ENCODE peak calls at places on chromosomes 2 and 18, in four cellular contexts. F, O, D and U are unnamed samples.

GRCh38 chr18:63111549-63112402 is 207.8 kb downstream of the BCL2 start:
- DNase-seq in F (no peak), O (no peak), D (no peak), U (peak; percentile 66)

GRCh38 chr2:21754164-21754788 is 630.5 kb downstream of the TDRD15 start:
- DNase-seq in D (no peak), F (no peak), O (peak; percentile 37), U (no peak)

GRCh38 chr2:63050916-63051794 is 525 bp downstream of the OTX1 start:
- DNase-seq in O (no peak), D (no peak), F (peak; percentile 11), U (peak; percentile 87)

GRCh38 chr2:119283873-119284331 is 60.3 kb downstream of the STEAP3 start:
- DNase-seq in F (peak; percentile 91), D (peak; percentile 82), O (peak; percentile 65), U (peak; percentile 96)

GRCh38 chr2:88258208-88258607 is 88.1 kb downstream of the THNSL2 start:
- DNase-seq in D (no peak), F (no peak), O (no peak), U (no peak)

GRCh38 chr2:175855794-175856453 is 146.1 kb downstream of the LNPK start:
- DNase-seq in D (peak; percentile 34), F (peak; percentile 39), O (peak; percentile 40), U (peak; percentile 55)

GRCh38 chr2:182283512-182283911 is 143.3 kb downstream of the PDE1A start:
- DNase-seq in O (no peak), F (no peak), D (no peak), U (no peak)

GRCh38 chr2:55165567-55165966 is 66.5 kb downstream of the CLHC1 start:
- DNase-seq in D (peak; percentile 43), F (no peak), O (peak; percentile 56), U (peak; percentile 78)

GRCh38 chr2:240449764-240450531 is 14.5 kb downstream of the GPC1 start:
- DNase-seq in F (no peak), D (peak; percentile 59), O (no peak), U (peak; percentile 91)

GRCh38 chr2:172253190-172254052 is 150.7 kb upstream of the DLX2 start:
- DNase-seq in O (peak; percentile 100), D (peak; percentile 99), F (peak; percentile 98), U (peak; percentile 95)

GRCh38 chr2:134674687-134675086 is 44.1 kb downstream of the TMEM163 start:
- DNase-seq in F (no peak), D (no peak), O (no peak), U (no peak)

GRCh38 chr2:17476820-17477219 is 41.4 kb downstream of the RAD51AP2 start:
- DNase-seq in F (no peak), O (no peak), D (no peak), U (no peak)

GRCh38 chr2:47867205-47867604 is 39.1 kb downstream of the FBXO11 start:
- DNase-seq in F (peak; percentile 76), D (no peak), O (peak; percentile 76), U (peak; percentile 65)

GRCh38 chr18:6843308-6843707 is 113.8 kb downstream of the ARHGAP28 start:
- DNase-seq in D (no peak), O (no peak), F (no peak), U (no peak)

GRCh38 chr18:59056706-59057492 is 82.8 kb upstream of the SEC11C start:
- DNase-seq in O (peak; percentile 73), D (peak; percentile 62), F (peak; percentile 77), U (peak; percentile 82)

GRCh38 chr2:88765154-88765948 is 73.9 kb downstream of the RPIA start:
- DNase-seq in O (peak; percentile 6), D (no peak), F (no peak), U (peak; percentile 19)

GRCh38 chr2:219350215-219350937 is 17.8 kb upstream of the RESP18 start:
- DNase-seq in O (peak; percentile 33), F (no peak), D (no peak), U (peak; percentile 79)

GRCh38 chr2:240125749-240126148 is 10.4 kb downstream of the COPS9 start:
- DNase-seq in F (no peak), D (no peak), O (no peak), U (no peak)

GRCh38 chr18:73201940-73202339 is 334.2 kb upstream of the NETO1 start:
- DNase-seq in D (no peak), F (peak; percentile 79), O (no peak), U (no peak)

DNA sequence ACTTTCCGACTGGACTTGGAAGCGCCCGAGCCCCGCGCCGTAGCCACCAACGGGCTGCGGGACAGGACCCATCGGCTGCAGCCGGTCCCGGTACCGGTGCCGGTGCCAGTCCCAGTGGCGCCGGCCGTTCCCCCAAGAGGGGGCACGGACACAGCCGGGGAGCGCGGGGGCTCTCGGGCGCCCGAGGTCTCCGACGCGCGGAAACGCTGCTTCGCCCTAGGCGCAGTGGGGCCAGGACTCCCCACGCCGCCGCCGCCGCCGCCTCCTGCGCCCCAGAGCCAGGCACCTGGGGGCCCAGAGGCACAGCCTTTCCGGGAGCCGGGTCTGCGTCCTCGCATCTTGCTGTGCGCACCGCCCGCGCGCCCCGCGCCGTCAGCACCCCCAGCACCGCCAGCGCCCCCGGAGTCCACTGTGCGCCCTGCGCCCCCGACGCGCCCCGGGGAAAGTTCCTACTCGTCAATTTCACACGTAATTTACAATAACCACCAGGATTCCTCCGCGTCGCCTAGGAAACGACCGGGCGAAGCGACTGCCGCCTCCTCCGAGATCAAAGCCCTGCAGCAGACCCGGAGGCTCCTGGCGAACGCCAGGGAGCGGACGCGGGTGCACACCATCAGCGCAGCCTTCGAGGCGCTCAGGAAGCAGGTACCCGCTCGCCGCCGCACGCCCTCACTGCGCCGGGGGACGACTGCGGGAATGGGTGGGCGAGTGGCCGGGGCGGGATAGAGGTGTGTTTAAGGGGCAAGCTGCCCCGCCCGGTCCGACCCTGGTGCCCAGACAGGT is 713 bp downstream of the ATOH8 start:
- DNase-seq in O (peak; percentile 54), F (no peak), D (no peak), U (peak; percentile 94)
- H2AFZ ChIP-seq in O (no peak overlapping the region), F (peak overlapping the region; percentile 77), D (peak overlapping the region; percentile 62), U (no peak overlapping the region)

GRCh38 chr2:227447606-227448005 is 24.4 kb upstream of the AGFG1 start:
- DNase-seq in O (peak; percentile 37), F (peak; percentile 10), D (no peak), U (no peak)

GRCh38 chr2:227451655-227451992 is 20.3 kb upstream of the AGFG1 start:
- DNase-seq in F (no peak), O (no peak), D (no peak), U (no peak)

GRCh38 chr2:227450921-227451654 is 20.9 kb upstream of the AGFG1 start:
- DNase-seq in F (no peak), O (no peak), D (no peak), U (no peak)

GRCh38 chr2:227453810-227454209 is 18.1 kb upstream of the AGFG1 start:
- DNase-seq in F (no peak), O (no peak), D (no peak), U (no peak)

GRCh38 chr2:227450196-227450851 is 21.6 kb upstream of the AGFG1 start:
- DNase-seq in D (no peak), O (no peak), F (no peak), U (no peak)
- H3K4me3 ChIP-seq in D (no peak overlapping the region), O (no peak overlapping the region), F (no peak overlapping the region), U (no peak overlapping the region)

GRCh38 chr18:2880473-2880872 is 33.7 kb downstream of the EMILIN2 start:
- DNase-seq in D (no peak), O (no peak), F (no peak), U (no peak)

GRCh38 chr18:2881490-2882195 is 34.8 kb downstream of the EMILIN2 start:
- DNase-seq in D (no peak), O (peak; percentile 86), F (no peak), U (peak; percentile 46)

GRCh38 chr18:2883137-2883671 is 36.4 kb downstream of the EMILIN2 start:
- DNase-seq in O (no peak), D (no peak), F (no peak), U (peak; percentile 44)

GRCh38 chr18:2881088-2881487 is 34.3 kb downstream of the EMILIN2 start:
- DNase-seq in O (peak; percentile 46), F (no peak), D (no peak), U (no peak)

DNA sequence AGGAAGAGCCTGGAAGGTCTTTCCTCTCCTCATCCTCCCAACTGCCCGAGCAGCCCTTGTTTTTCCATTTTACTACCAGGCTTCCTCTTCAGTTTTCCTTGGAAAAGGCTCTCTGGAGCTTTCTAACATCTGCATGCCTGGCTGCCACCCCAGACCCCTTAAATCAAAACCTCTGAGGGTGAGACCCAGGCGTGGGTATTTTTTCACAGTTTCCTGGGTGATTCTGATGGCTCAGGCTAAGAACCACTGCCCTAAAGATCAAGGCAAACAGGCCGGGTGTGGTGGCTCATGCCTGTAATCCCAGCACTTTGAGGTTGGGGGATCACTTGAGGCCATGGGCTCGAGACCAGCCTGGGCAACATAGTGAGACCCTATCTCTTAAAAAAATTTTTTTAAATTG is 35.4 kb downstream of the EMILIN2 start:
- DNase-seq in D (no peak), F (no peak), O (no peak), U (no peak)
- H3K27ac ChIP-seq in D (no peak overlapping the region), F (no peak overlapping the region), O (peak overlapping the region; percentile 82), U (no peak overlapping the region)

GRCh38 chr2:41994661-41995060 is 53.2 kb upstream of the PKDCC start:
- DNase-seq in O (no peak), D (no peak), F (no peak), U (no peak)
- H2AFZ ChIP-seq in O (no peak overlapping the region), D (no peak overlapping the region), F (no peak overlapping the region), U (no peak overlapping the region)

GRCh38 chr18:3193354-3193753 is 26.4 kb downstream of the MYOM1 start:
- DNase-seq in O (no peak), F (no peak), D (no peak), U (no peak)
- H3K4me3 ChIP-seq in O (no peak overlapping the region), F (no peak overlapping the region), D (no peak overlapping the region), U (no peak overlapping the region)

GRCh38 chr2:225036431-225036830 is 5.8 kb downstream of the DOCK10 start:
- DNase-seq in F (no peak), O (no peak), D (no peak), U (no peak)

GRCh38 chr2:225030893-225031292 is 11.4 kb downstream of the DOCK10 start:
- DNase-seq in O (no peak), F (no peak), D (no peak), U (no peak)

GRCh38 chr2:225032249-225032648 is 10.0 kb downstream of the DOCK10 start:
- DNase-seq in D (no peak), F (no peak), O (no peak), U (no peak)

GRCh38 chr2:225031599-225031998 is 10.7 kb downstream of the DOCK10 start:
- DNase-seq in D (no peak), O (no peak), F (no peak), U (no peak)

DNA sequence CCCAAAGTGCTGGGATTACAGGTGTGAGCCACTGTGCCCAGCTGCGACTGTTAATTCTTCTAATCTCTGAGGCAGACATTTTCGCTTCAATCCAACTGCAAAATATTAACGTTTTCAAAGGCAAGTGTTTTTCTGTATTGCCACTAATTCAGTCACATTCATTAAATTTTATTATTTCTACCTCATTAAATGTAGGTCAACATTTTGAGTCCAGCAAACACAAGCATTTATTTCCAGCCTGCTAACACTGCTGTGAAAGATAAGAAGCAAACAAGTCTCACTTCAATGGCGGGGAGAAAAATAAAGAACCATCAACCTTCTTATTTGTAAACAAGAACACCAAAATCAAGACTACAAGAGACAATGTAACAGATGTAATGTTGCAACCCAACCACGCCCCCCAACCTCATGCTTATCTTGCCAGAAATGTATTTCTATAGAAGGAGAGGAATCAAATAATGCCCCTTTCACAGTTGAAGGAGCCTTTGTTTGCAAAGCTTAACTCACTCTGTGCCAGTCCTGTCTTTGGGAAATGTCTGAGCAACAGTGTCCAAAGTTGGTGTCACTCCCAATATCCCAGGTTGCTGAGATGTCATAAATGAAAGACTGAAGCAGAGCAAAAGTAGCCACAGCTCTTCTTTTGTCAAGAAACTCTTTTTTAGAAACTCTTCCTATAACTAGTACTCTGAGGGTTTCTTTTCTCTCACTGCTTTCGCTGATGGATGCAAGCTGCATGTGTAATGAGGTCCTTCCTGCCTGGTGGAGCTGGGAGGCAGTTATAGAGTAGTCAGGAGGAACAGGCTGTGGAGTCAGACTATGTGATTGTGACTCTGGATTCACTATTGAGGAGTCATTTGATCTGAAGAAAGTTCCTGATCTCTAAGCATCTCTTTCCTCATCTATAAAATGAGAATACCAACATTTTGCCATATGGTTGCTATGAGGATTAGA is 8.6 kb downstream of the DOCK10 start:
- DNase-seq in O (no peak), D (no peak), F (no peak), U (no peak)
- H3K27ac ChIP-seq in O (no peak overlapping the region), D (no peak overlapping the region), F (no peak overlapping the region), U (no peak overlapping the region)